ENCODE peak calls at places on chromosomes 5 and 9, in six cellular contexts. G is T follicular helper cell; T is adrenal gland; L is stimulated activated naive CD8-positive, alpha-beta T cell treated with anti-CD3 and anti-CD28 coated beads, Interleukin-15, Interleukin-2, amounts not matched to agents 100 U/mL and 50 U/mL, for 24 hours; C is naive thymus-derived CD8-positive, alpha-beta T cell; H is CD4-positive, alpha-beta T cell. N is an unnamed sample.

GRCh38 chr5:82657036-82657699 is 379.0 kb upstream of the RPS23 start:
- DNase-seq in H (no peak), T (no peak), L (no peak), G (no peak), C (no peak), N (no peak)

GRCh38 chr9:110655723-110656641 is 12.6 kb upstream of the MUSK start:
- DNase-seq in G (no peak), L (no peak), C (no peak), T (peak; percentile 29), H (no peak), N (no peak)

GRCh38 chr5:38922199-38922598 is 76.4 kb downstream of the OSMR start:
- DNase-seq in T (peak; percentile 70), L (peak; percentile 52), G (peak; percentile 14), C (peak; percentile 18), H (peak; percentile 19), N (peak; percentile 58)

GRCh38 chr9:110257097-110257955 is 1.0 kb upstream of the TXN start:
- DNase-seq in C (no peak), T (peak; percentile 36), L (peak; percentile 16), H (no peak), G (no peak), N (no peak)

GRCh38 chr5:59709346-59709821 is 184.1 kb downstream of the PDE4D start:
- DNase-seq in L (no peak), T (no peak), G (no peak), H (no peak), C (no peak), N (no peak)

GRCh38 chr5:142441638-142442037 is 116.8 kb upstream of the SPRY4 start:
- DNase-seq in L (no peak), C (no peak), G (no peak), T (peak; percentile 51), H (no peak), N (peak; percentile 39)

GRCh38 chr9:14323969-14324366 is 10.0 kb upstream of the NFIB start:
- DNase-seq in H (no peak), C (no peak), T (no peak), L (no peak), G (no peak), N (no peak)

GRCh38 chr5:91052977-91053732 is 330.0 kb downstream of the ARRDC3 start:
- DNase-seq in G (no peak), T (no peak), H (no peak), L (no peak), C (no peak), N (no peak)

GRCh38 chr5:69007086-69007672 is 86.6 kb upstream of the SLC30A5 start:
- DNase-seq in C (no peak), H (no peak), L (no peak), T (no peak), G (no peak), N (no peak)

N was measured in activated CD8-positive, alpha-beta T cell treated with anti-CD3 and anti-CD28 coated beads, Interleukin-2, amount 10 ng/mL, durations not matched to agents 7 days and 5 days.